ENCODE peak calls at places on chromosome 21, in nine cellular contexts. S is CD8-positive, alpha-beta memory T cell; M is activated CD4-positive, alpha-beta T cell treated with anti-CD3 and anti-CD28 coated beads, Interleukin-2, amount 50 U/mL, for 48 hours; L is effector memory CD8-positive, alpha-beta T cell; Q is T1000; I is OCI-M1; F is T-helper 2 cell; H is hepatic stellate cell; G is foreskin fibroblast. R is an unnamed sample.

GRCh38 chr21:33951276-33952178 is 35.9 kb upstream of the ATP5PO start:
- DNase-seq in S (no peak), M (no peak), L (no peak), Q (no peak), I (peak; percentile 53), F (no peak), H (peak; percentile 37), G (no peak), R (no peak)

GRCh38 chr21:36446296-36446695 is 33.6 kb downstream of the CLDN14 start:
- DNase-seq in S (no peak), M (no peak), L (no peak), Q (no peak), I (no peak), F (no peak), H (no peak), G (no peak), R (no peak)

GRCh38 chr21:38965241-38965640 is 159.5 kb downstream of the ETS2 start:
- DNase-seq in S (no peak), M (no peak), L (no peak), Q (no peak), I (no peak), F (no peak), H (peak; percentile 31), G (no peak), R (no peak)

GRCh38 chr21:42384184-42384583 is 11.7 kb downstream of the TMPRSS3 start:
- DNase-seq in S (no peak), M (no peak), L (no peak), Q (no peak), I (peak; percentile 39), F (no peak), H (no peak), G (no peak), R (no peak)

GRCh38 chr21:42997053-42997452 is 22.7 kb downstream of the PKNOX1 start:
- DNase-seq in S (no peak), M (peak; percentile 23), L (no peak), Q (peak; percentile 47), I (no peak), F (no peak), H (peak; percentile 44), G (peak; percentile 95), R (no peak)

GRCh38 chr21:45457832-45458172 is 52.8 kb downstream of the COL18A1 start:
- DNase-seq in S (no peak), M (no peak), L (no peak), Q (no peak), I (no peak), F (no peak), H (no peak), G (no peak), R (no peak)

GRCh38 chr21:39587376-39587775 is 25.4 kb upstream of the B3GALT5 start:
- DNase-seq in S (no peak), M (no peak), L (no peak), Q (no peak), I (no peak), F (no peak), H (no peak), G (no peak), R (no peak)

GRCh38 chr21:33206771-33207290 is 22.9 kb upstream of the IFNAR2 start:
- DNase-seq in S (no peak), M (no peak), L (no peak), Q (no peak), I (no peak), F (no peak), H (no peak), G (no peak), R (no peak)

GRCh38 chr21:16308269-16308668 is 578.5 kb downstream of the USP25 start:
- DNase-seq in S (no peak), M (no peak), L (no peak), Q (no peak), I (peak; percentile 50), F (no peak), H (no peak), G (no peak), R (peak; percentile 49)

GRCh38 chr21:22728091-22728490 is 1729.9 kb downstream of the NCAM2 start:
- DNase-seq in S (no peak), M (no peak), L (no peak), Q (no peak), I (peak; percentile 41), F (no peak), H (no peak), G (no peak), R (no peak)

GRCh38 chr21:31593161-31593560 is 66.3 kb upstream of the SOD1 start:
- DNase-seq in S (no peak), M (no peak), L (no peak), Q (no peak), I (no peak), F (no peak), H (no peak), G (no peak), R (peak; percentile 59)

GRCh38 chr21:14545906-14546480 is at the start of gene SAMSN1:
- DNase-seq in S (peak; percentile 70), M (peak; percentile 68), L (peak; percentile 73), Q (no peak), I (peak; percentile 95), F (peak; percentile 43), H (no peak), G (no peak), R (no peak)

GRCh38 chr21:38289697-38290096 is 32.9 kb downstream of the KCNJ15 start:
- DNase-seq in S (no peak), M (no peak), L (no peak), Q (peak; percentile 72), I (peak; percentile 18), F (no peak), H (peak; percentile 77), G (peak; percentile 99), R (no peak)

GRCh38 chr21:42500736-42501135 is 4.7 kb upstream of the RSPH1 start:
- DNase-seq in S (no peak), M (no peak), L (no peak), Q (no peak), I (no peak), F (no peak), H (no peak), G (no peak), R (no peak)

GRCh38 chr21:31343680-31344480 is at the start of gene TIAM1:
- DNase-seq in S (peak; percentile 7), M (peak; percentile 59), L (no peak), Q (peak; percentile 32), I (no peak), F (peak; percentile 21), H (no peak), G (peak; percentile 59), R (no peak)

GRCh38 chr21:44865561-44866280 is 7.8 kb downstream of the PTTG1IP start:
- DNase-seq in S (no peak), M (peak; percentile 53), L (no peak), Q (no peak), I (peak; percentile 45), F (no peak), H (no peak), G (no peak), R (no peak)

GRCh38 chr21:39705849-39706248 is 39.1 kb upstream of the IGSF5 start:
- DNase-seq in S (no peak), M (no peak), L (no peak), Q (no peak), I (no peak), F (no peak), H (no peak), G (no peak), R (no peak)

GRCh38 chr21:46096997-46097825 is 701 bp upstream of the COL6A2 start:
- DNase-seq in S (no peak), M (no peak), L (no peak), Q (no peak), I (no peak), F (no peak), H (peak; percentile 55), G (peak; percentile 50), R (no peak)

GRCh38 chr21:27423906-27424595 is 457.2 kb upstream of the ADAMTS5 start:
- DNase-seq in S (no peak), M (no peak), L (no peak), Q (no peak), I (peak; percentile 28), F (no peak), H (peak; percentile 4), G (peak; percentile 25), R (no peak)

GRCh38 chr21:43718872-43719747 is at the start of gene PDXK:
- DNase-seq in S (peak; percentile 82), M (peak; percentile 80), L (peak; percentile 63), Q (peak; percentile 65), I (peak; percentile 97), F (peak; percentile 58), H (peak; percentile 84), G (peak; percentile 80), R (peak; percentile 92)

GRCh38 chr21:39721885-39722284 is 23.1 kb upstream of the IGSF5 start:
- DNase-seq in S (no peak), M (no peak), L (no peak), Q (no peak), I (no peak), F (no peak), H (no peak), G (no peak), R (no peak)

GRCh38 chr21:44574457-44575306 is 1.2 kb downstream of the KRTAP10-4 start:
- DNase-seq in S (no peak), M (no peak), L (no peak), Q (no peak), I (no peak), F (no peak), H (no peak), G (no peak), R (peak; percentile 59)

GRCh38 chr21:42233067-42233981 is 14.4 kb downstream of the ABCG1 start:
- DNase-seq in S (peak; percentile 81), M (peak; percentile 85), L (peak; percentile 82), Q (no peak), I (peak; percentile 70), F (peak; percentile 65), H (no peak), G (peak; percentile 33), R (peak; percentile 67)

GRCh38 chr21:25360593-25360992 is 246.7 kb downstream of the MRPL39 start:
- DNase-seq in S (no peak), M (no peak), L (no peak), Q (no peak), I (peak; percentile 40), F (no peak), H (no peak), G (no peak), R (no peak)

GRCh38 chr21:44517175-44517899 is 22.7 kb downstream of the KRTAP10-1 start:
- DNase-seq in S (no peak), M (peak; percentile 30), L (no peak), Q (peak; percentile 34), I (peak; percentile 45), F (no peak), H (no peak), G (no peak), R (no peak)

GRCh38 chr21:46424621-46425020 is 34.1 kb upstream of the DIP2A start:
- DNase-seq in S (peak; percentile 77), M (no peak), L (peak; percentile 61), Q (no peak), I (no peak), F (no peak), H (no peak), G (no peak), R (no peak)

GRCh38 chr21:21690068-21690665 is 692.0 kb downstream of the NCAM2 start:
- DNase-seq in S (no peak), M (no peak), L (no peak), Q (no peak), I (no peak), F (no peak), H (no peak), G (no peak), R (no peak)

GRCh38 chr21:17536381-17536780 is 23.5 kb downstream of the CXADR start:
- DNase-seq in S (no peak), M (no peak), L (no peak), Q (no peak), I (peak; percentile 20), F (no peak), H (no peak), G (no peak), R (no peak)

GRCh38 chr21:38297871-38298270 is 41.1 kb downstream of the KCNJ15 start:
- DNase-seq in S (no peak), M (no peak), L (no peak), Q (no peak), I (no peak), F (no peak), H (no peak), G (no peak), R (no peak)

GRCh38 chr21:28554660-28555475 is 437.8 kb downstream of the LTN1 start:
- DNase-seq in S (no peak), M (no peak), L (no peak), Q (no peak), I (no peak), F (no peak), H (no peak), G (no peak), R (no peak)

GRCh38 chr21:20971296-20971921 is 26.8 kb upstream of the NCAM2 start:
- DNase-seq in S (no peak), M (peak; percentile 40), L (no peak), Q (no peak), I (peak; percentile 85), F (no peak), H (peak; percentile 21), G (peak; percentile 1), R (peak; percentile 39)

R was measured in NCI-H1417.